ENCODE peak calls at places on chromosome 10, in eight cellular contexts. C is fibroblast of mammary gland, O is tibial artery, S is upper lobe of right lung, L is heart right ventricle, D is PC-3, A is OCI-LY7, M is cardiac muscle cell. B is an unnamed sample.

GRCh38 chr10:42929236-42929635 is 146.6 kb downstream of the BMS1 start:
- DNase-seq in S (no peak), L (no peak), D (no peak), A (no peak), C (no peak), M (no peak), O (no peak), B (no peak)

GRCh38 chr10:62083413-62083794 is 181.9 kb downstream of the ARID5B start:
- DNase-seq in C (peak), A (no peak), L (no peak), D (peak), M (no peak), O (no peak), S (no peak), B (no peak)

GRCh38 chr10:10658157-10658556 is 359.5 kb upstream of the CELF2 start:
- DNase-seq in L (no peak), S (no peak), C (peak), O (no peak), M (no peak), A (no peak), D (no peak), B (no peak)

GRCh38 chr10:117163061-117163953 is 25.2 kb upstream of the VAX1 start:
- DNase-seq in C (no peak), L (no peak), D (no peak), O (no peak), S (no peak), A (no peak), M (peak), B (no peak)

GRCh38 chr10:12193193-12193592 is 2.5 kb downstream of the NUDT5 start:
- DNase-seq in A (no peak), M (no peak), S (no peak), O (no peak), L (no peak), C (peak), D (peak), B (no peak)

GRCh38 chr10:96089116-96089515 is 41.0 kb upstream of the ZNF518A start:
- DNase-seq in O (no peak), M (no peak), D (no peak), L (no peak), C (no peak), A (no peak), S (no peak), B (no peak)

GRCh38 chr10:110395350-110396283 is 90.9 kb upstream of the SMNDC1 start:
- DNase-seq in M (peak), S (no peak), O (no peak), D (peak), A (no peak), L (no peak), C (peak), B (peak)

GRCh38 chr10:69631566-69631965 is 1.5 kb downstream of the FAM241B start:
- DNase-seq in S (no peak), M (no peak), O (no peak), D (no peak), A (no peak), L (no peak), C (no peak), B (no peak)

GRCh38 chr10:123580426-123580825 is 85.7 kb upstream of the GPR26 start:
- DNase-seq in L (no peak), D (no peak), M (no peak), A (no peak), C (no peak), O (no peak), S (no peak), B (no peak)

GRCh38 chr10:91146146-91146545 is 74.3 kb upstream of the PCGF5 start:
- DNase-seq in C (peak), S (no peak), A (no peak), O (no peak), M (no peak), L (no peak), D (no peak), B (no peak)

GRCh38 chr10:51092402-51092801 is 18.1 kb downstream of the PRKG1 start:
- DNase-seq in O (peak), C (peak), S (no peak), A (no peak), L (peak), D (peak), M (no peak), B (no peak)

GRCh38 chr10:5071411-5072198 is 22.6 kb upstream of the AKR1C3 start:
- DNase-seq in O (peak), L (no peak), M (peak), S (no peak), A (no peak), D (peak), C (peak), B (no peak)

GRCh38 chr10:7071421-7071820 is 339.4 kb downstream of the SFMBT2 start:
- DNase-seq in M (no peak), A (no peak), S (no peak), O (no peak), C (no peak), L (no peak), D (no peak), B (no peak)

GRCh38 chr10:4384254-4384653 is 441.8 kb upstream of the AKR1E2 start:
- DNase-seq in O (no peak), S (no peak), D (no peak), L (no peak), A (no peak), C (no peak), M (no peak), B (no peak)

GRCh38 chr10:46224414-46224682 is 62.4 kb upstream of the ANTXRL start:
- DNase-seq in S (peak), O (no peak), M (no peak), C (no peak), D (no peak), A (no peak), L (no peak), B (no peak)

GRCh38 chr10:81820418-81820817 is 54.6 kb upstream of the NRG3 start:
- DNase-seq in O (no peak), C (no peak), M (peak), A (no peak), L (no peak), S (no peak), D (no peak), B (no peak)

GRCh38 chr10:91127341-91128082 is 93.0 kb upstream of the PCGF5 start:
- DNase-seq in M (peak), L (no peak), S (no peak), A (no peak), O (no peak), C (no peak), D (no peak), B (no peak)

GRCh38 chr10:63376560-63377304 is 89.0 kb downstream of the JMJD1C start:
- DNase-seq in L (no peak), D (peak), A (peak), O (no peak), S (no peak), M (no peak), C (peak), B (peak)

GRCh38 chr10:24453973-24454372 is 245.0 kb downstream of the KIAA1217 start:
- DNase-seq in S (no peak), C (no peak), M (no peak), D (no peak), O (no peak), A (no peak), L (no peak), B (no peak)

GRCh38 chr10:124000792-124001201 is 92.6 kb downstream of the CHST15 start:
- DNase-seq in A (no peak), M (no peak), L (no peak), S (peak), O (no peak), C (peak), D (peak), B (no peak)

GRCh38 chr10:28291881-28292297 is 11.0 kb downstream of the MPP7 start:
- DNase-seq in M (no peak), L (no peak), O (no peak), C (peak), S (no peak), A (no peak), D (peak), B (no peak)

GRCh38 chr10:32348297-32349198 is 1.6 kb upstream of the EPC1 start:
- DNase-seq in S (no peak), L (no peak), O (no peak), M (no peak), A (no peak), C (no peak), D (no peak), B (no peak)

GRCh38 chr10:95221124-95221523 is 27.1 kb downstream of the ACSM6 start:
- DNase-seq in C (no peak), S (no peak), A (no peak), M (no peak), D (peak), L (no peak), O (no peak), B (no peak)

GRCh38 chr10:609868-610545 is 79.5 kb downstream of the DIP2C start:
- DNase-seq in L (no peak), D (no peak), O (no peak), C (no peak), A (no peak), M (peak), S (no peak), B (no peak)

GRCh38 chr10:128063736-128064614 is 62.2 kb downstream of the MKI67 start:
- DNase-seq in C (no peak), O (no peak), M (no peak), S (peak), D (no peak), L (no peak), A (no peak), B (peak)

GRCh38 chr10:119688033-119688508 is 36.9 kb downstream of the BAG3 start:
- DNase-seq in C (no peak), D (no peak), O (no peak), M (peak), S (no peak), A (peak), L (no peak), B (no peak)

GRCh38 chr10:125823663-125824251 is 411 bp downstream of the BCCIP start:
- DNase-seq in D (no peak), C (no peak), M (peak), A (peak), O (no peak), S (no peak), L (no peak), B (peak)

GRCh38 chr10:96496281-96496925 is 17.3 kb downstream of the TLL2 start:
- DNase-seq in A (no peak), O (no peak), M (peak), C (peak), S (no peak), D (peak), L (no peak), B (no peak)

GRCh38 chr10:122034149-122034756 is 45.3 kb downstream of the TACC2 start:
- DNase-seq in D (peak), C (peak), O (no peak), M (no peak), L (no peak), A (no peak), S (peak), B (no peak)

GRCh38 chr10:87506988-87507387 is 2.3 kb downstream of the MINPP1 start:
- DNase-seq in D (no peak), C (no peak), A (no peak), O (no peak), L (no peak), S (no peak), M (no peak), B (no peak)

GRCh38 chr10:87504307-87504666 is 406 bp upstream of the MINPP1 start:
- DNase-seq in S (no peak), A (peak), O (no peak), L (no peak), M (no peak), D (no peak), C (no peak), B (no peak)

GRCh38 chr10:87504667-87505365 is at the start of gene MINPP1:
- DNase-seq in O (peak), M (peak), L (peak), S (peak), D (peak), C (peak), A (peak), B (peak)

GRCh38 chr10:87505366-87506113 is 847 bp downstream of the MINPP1 start:
- DNase-seq in L (peak), D (peak), A (peak), M (peak), C (peak), S (peak), O (peak), B (no peak)

GRCh38 chr10:87503892-87504291 is 801 bp upstream of the MINPP1 start:
- DNase-seq in D (no peak), L (no peak), C (peak), A (no peak), M (no peak), S (no peak), O (no peak), B (no peak)
- H3K4me3 ChIP-seq in D (peak), L (peak), C (peak), A (no peak), M (peak), S (peak), O (peak), B (peak)

DNA sequence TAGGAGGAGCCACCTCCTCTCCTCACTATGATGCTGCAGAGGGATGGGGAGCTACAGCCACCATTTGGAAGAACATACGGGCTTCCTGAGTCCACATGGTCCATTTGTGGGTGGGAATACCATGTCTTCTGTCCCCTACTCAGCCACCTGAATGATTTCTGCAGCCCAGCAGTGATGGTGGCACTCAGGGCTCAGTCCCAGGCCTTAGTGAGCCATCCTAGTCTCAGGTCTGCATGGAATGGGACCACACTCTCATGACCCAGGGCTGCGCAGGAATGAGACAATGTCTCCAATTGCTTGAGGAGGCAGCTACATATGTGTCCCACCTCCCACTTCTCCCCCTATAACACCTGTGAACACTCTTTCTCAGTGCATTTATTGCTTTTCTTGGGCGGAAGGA is 4.8 kb downstream of the SFTPA1 start:
- DNase-seq in M (no peak), A (no peak), O (no peak), C (no peak), D (no peak), L (no peak), S (no peak), B (no peak)
- TF ChIP-seq CTCF in M (no peak), A (no peak), O (no peak), C (no peak), D (no peak), L (no peak), S (no peak), B (no peak)

GRCh38 chr10:68348265-68348741 is 15.6 kb upstream of the PBLD start:
- DNase-seq in M (peak), S (no peak), L (no peak), C (peak), A (peak), O (no peak), D (peak), B (no peak)
- H3K4me3 ChIP-seq in M (no peak), S (no peak), L (no peak), C (no peak), A (no peak), O (no peak), D (no peak), B (no peak)

GRCh38 chr10:75778665-75779064 is 347.2 kb downstream of the LRMDA start:
- DNase-seq in C (no peak), L (no peak), A (no peak), M (no peak), S (no peak), D (no peak), O (no peak), B (no peak)
- TF ChIP-seq CTCF in C (no peak), L (no peak), A (no peak), M (no peak), S (no peak), D (no peak), O (no peak), B (no peak)

GRCh38 chr10:132334883-132335188 is 2.8 kb downstream of the LRRC27 start:
- DNase-seq in M (no peak), S (no peak), L (no peak), C (no peak), D (no peak), O (no peak), A (no peak), B (no peak)

GRCh38 chr10:132338876-132339275 is 6.9 kb downstream of the LRRC27 start:
- DNase-seq in C (no peak), D (no peak), M (no peak), A (no peak), L (no peak), S (no peak), O (no peak), B (no peak)

GRCh38 chr10:132335189-132336063 is 3.4 kb downstream of the LRRC27 start:
- DNase-seq in S (peak), C (no peak), A (peak), M (peak), D (no peak), L (no peak), O (peak), B (no peak)

GRCh38 chr10:132337019-132337418 is 5.0 kb downstream of the LRRC27 start:
- DNase-seq in A (peak), D (no peak), O (no peak), S (no peak), M (no peak), C (no peak), L (no peak), B (no peak)

GRCh38 chr10:132336064-132336746 is 4.2 kb downstream of the LRRC27 start:
- DNase-seq in D (no peak), L (no peak), C (no peak), S (no peak), O (no peak), A (no peak), M (peak), B (no peak)
- H3K4me3 ChIP-seq in D (no peak), L (peak), C (no peak), S (peak), O (no peak), A (peak), M (no peak), B (no peak)

DNA sequence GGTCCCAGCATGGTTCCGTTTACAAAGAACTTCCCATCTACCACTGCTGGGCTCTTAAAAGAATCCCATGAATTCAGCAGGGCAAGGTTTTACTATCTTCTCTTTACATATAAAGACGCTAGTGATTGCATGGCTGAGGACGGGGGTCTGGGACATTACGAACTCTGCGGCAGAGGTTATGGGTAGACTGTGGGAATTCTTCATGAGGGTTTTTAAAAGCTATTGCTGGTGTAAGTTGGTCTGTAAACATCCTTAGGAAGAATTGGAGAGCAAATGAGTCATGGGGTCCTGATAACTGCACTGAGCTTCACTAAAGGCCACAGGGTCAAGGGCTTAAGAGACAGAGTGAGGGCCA is 53.1 kb upstream of the TMEM72 start:
- DNase-seq in C (no peak), A (no peak), M (no peak), L (no peak), D (no peak), S (no peak), O (no peak), B (no peak)
- TF ChIP-seq CTCF in C (no peak), A (peak), M (no peak), L (peak), D (peak), S (peak), O (no peak), B (no peak)